ENCODE peak calls at places on chromosomes 2 and 18, in six cellular contexts. K is heart right ventricle, H is kidney, P is pancreas, E is endothelial cell, I is OCI-LY7. W is an unnamed sample.

GRCh38 chr2:178480227-178481181 is at the start of gene PLEKHA3:
- DNase-seq in E (peak; percentile 89), K (peak; percentile 97), H (peak; percentile 99), I (peak; percentile 80), P (peak; percentile 96), W (peak; percentile 85)

GRCh38 chr2:26846881-26847662 is 860 bp upstream of the DPYSL5 start:
- DNase-seq in I (no peak), P (no peak), H (peak; percentile 69), K (no peak), E (no peak), W (peak; percentile 29)

GRCh38 chr18:58900015-58900649 is 35.5 kb downstream of the ZNF532 start:
- DNase-seq in P (no peak), I (no peak), K (peak; percentile 71), E (no peak), H (no peak), W (peak; percentile 25)

GRCh38 chr18:58754544-58755068 is 83.3 kb downstream of the MALT1 start:
- DNase-seq in I (no peak), H (no peak), P (no peak), E (no peak), K (peak; percentile 36), W (no peak)

GRCh38 chr2:112074506-112074905 is 19.4 kb downstream of the TMEM87B start:
- DNase-seq in K (no peak), H (no peak), P (no peak), I (no peak), E (no peak), W (no peak)

GRCh38 chr2:132736059-132736458 is 66.1 kb upstream of the LYPD1 start:
- DNase-seq in P (no peak), E (no peak), H (no peak), I (no peak), K (no peak), W (no peak)

GRCh38 chr2:24076849-24077534 is 866 bp upstream of the SF3B6 start:
- DNase-seq in K (peak; percentile 10), H (no peak), P (no peak), E (peak; percentile 17), I (peak; percentile 21), W (no peak)

GRCh38 chr2:42794271-42795046 is 2.1 kb upstream of the HAAO start:
- DNase-seq in K (no peak), H (no peak), P (peak; percentile 63), E (peak; percentile 50), I (no peak), W (peak; percentile 27)

GRCh38 chr18:79529991-79530390 is 134.3 kb downstream of the NFATC1 start:
- DNase-seq in H (peak; percentile 70), P (no peak), K (no peak), E (no peak), I (no peak), W (no peak)

GRCh38 chr2:172403402-172403801 is 24.0 kb upstream of the ITGA6 start:
- DNase-seq in K (no peak), H (no peak), I (no peak), P (no peak), E (no peak), W (no peak)

GRCh38 chr2:28247326-28247725 is 145.3 kb upstream of the FOSL2 start:
- DNase-seq in E (no peak), K (no peak), I (no peak), H (no peak), P (no peak), W (no peak)

GRCh38 chr2:146734042-146734715 is 1110.7 kb upstream of the ACVR2A start:
- DNase-seq in P (no peak), I (peak; percentile 22), K (no peak), H (no peak), E (peak; percentile 28), W (no peak)

GRCh38 chr2:38598200-38598990 is 4.3 kb downstream of the HNRNPLL start:
- DNase-seq in P (no peak), H (no peak), K (no peak), I (no peak), E (no peak), W (no peak)

GRCh38 chr2:206438196-206438727 is 5.1 kb upstream of the ADAM23 start:
- DNase-seq in K (no peak), H (no peak), I (no peak), E (no peak), P (no peak), W (no peak)

GRCh38 chr2:33219850-33220275 is 256.6 kb upstream of the RASGRP3 start:
- DNase-seq in P (no peak), K (no peak), I (no peak), E (no peak), H (no peak), W (no peak)

GRCh38 chr18:31739651-31740050 is 21.0 kb downstream of the SLC25A52 start:
- DNase-seq in P (no peak), I (no peak), E (no peak), H (no peak), K (no peak), W (no peak)

GRCh38 chr18:9400197-9400596 is 65.6 kb downstream of the TWSG1 start:
- DNase-seq in H (no peak), P (no peak), E (no peak), K (no peak), I (no peak), W (no peak)

GRCh38 chr2:148674063-148675020 is 29.8 kb downstream of the EPC2 start:
- DNase-seq in P (no peak), E (peak; percentile 31), I (peak; percentile 46), K (no peak), H (no peak), W (no peak)
- TF ChIP-seq CTCF in P (no peak), E (peak; percentile 82), I (peak; percentile 81), K (peak; percentile 51), H (no peak), W (peak; percentile 64)

DNA sequence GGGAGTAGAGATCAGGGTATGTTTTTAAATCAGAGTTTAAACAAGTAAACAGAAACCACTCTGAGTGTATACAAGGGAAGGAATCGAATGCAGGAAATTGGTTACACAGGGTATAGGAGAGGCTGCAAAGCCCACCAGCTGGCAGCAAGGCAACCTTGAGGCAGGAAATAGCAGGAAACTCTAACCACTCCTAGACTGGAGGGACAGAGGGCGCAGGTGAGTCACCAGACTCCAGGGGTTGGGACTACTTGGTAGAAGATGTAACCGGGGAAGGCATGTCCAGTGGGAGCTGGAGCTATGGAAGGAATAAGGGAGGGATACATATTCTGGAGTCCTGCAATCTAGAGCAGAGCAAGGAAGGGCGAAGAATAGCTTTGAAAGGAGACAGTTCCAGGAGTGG is 152.3 kb downstream of the MEIS1 start:
- DNase-seq in P (peak; percentile 46), I (peak; percentile 1), H (no peak), E (peak; percentile 50), K (no peak), W (no peak)
- TF ChIP-seq CTCF in P (no peak), I (peak; percentile 46), H (no peak), E (no peak), K (peak; percentile 19), W (peak; percentile 41)

GRCh38 chr2:170461875-170462274 is 253.3 kb upstream of the SP5 start:
- DNase-seq in E (no peak), I (no peak), P (no peak), K (no peak), H (no peak), W (no peak)
- TF ChIP-seq CTCF in E (no peak), I (no peak), P (no peak), K (peak; percentile 25), H (no peak), W (no peak)

GRCh38 chr2:233479616-233480489 is 86.7 kb downstream of the USP40 start:
- DNase-seq in K (no peak), E (no peak), H (no peak), P (no peak), I (peak; percentile 10), W (no peak)
- TF ChIP-seq CTCF in K (no peak), E (no peak), H (no peak), P (no peak), I (no peak), W (no peak)

DNA sequence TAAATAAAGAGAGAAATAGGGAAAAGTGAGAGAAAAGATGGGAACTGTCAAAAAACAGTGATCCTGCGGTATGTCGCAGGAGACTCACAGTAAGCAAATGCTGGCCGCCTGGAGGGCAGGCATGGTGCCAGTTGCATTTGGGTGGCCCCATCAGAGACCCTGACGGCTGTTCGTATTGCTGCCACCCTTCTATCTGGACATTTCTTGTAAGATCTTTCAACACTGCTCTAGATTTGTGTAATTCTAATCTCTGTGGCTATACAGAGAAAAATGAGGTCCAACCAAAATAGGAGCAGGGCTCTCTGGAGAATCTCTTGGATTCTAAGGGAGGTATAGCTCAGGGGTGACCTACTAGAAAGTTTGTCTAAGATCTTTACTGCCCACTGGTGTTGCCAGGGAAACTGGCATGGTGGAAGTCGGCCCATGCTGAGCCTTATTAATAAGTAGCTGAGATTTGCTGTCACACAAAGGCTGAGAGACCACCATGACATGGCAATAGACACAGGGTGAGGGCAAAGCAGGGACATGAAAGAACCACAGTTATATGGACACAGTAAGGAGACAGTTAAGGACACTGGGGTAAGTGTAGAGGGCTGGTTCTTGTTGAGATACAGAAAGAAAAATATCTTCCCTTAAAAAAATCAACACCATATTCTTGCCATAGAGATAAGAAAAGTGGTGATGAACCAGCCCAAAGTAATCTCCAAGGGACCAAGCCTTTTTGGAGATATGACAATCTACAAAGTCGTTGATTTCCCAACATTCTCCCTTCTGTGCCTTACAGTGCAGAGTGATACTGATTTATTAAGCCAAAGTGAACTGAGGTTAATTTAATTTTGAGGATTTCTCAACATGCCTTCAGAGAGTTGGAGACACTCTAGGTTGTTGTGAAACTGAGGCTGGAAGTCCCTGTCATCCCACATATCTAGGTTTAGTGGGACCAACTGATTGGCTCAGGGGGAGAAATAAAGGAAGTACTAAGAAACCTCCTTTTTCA is 26.3 kb upstream of the FZD7 start:
- DNase-seq in H (no peak), I (no peak), E (no peak), K (no peak), P (no peak), W (no peak)
- TF ChIP-seq CTCF in H (no peak), I (no peak), E (no peak), K (peak; percentile 17), P (no peak), W (no peak)

GRCh38 chr2:217437289-217437688 is 565.5 kb downstream of the TNS1 start:
- DNase-seq in I (no peak), E (no peak), P (no peak), K (peak; percentile 33), H (peak; percentile 73), W (no peak)
- TF ChIP-seq CTCF in I (no peak), E (no peak), P (no peak), K (no peak), H (no peak), W (no peak)

DNA sequence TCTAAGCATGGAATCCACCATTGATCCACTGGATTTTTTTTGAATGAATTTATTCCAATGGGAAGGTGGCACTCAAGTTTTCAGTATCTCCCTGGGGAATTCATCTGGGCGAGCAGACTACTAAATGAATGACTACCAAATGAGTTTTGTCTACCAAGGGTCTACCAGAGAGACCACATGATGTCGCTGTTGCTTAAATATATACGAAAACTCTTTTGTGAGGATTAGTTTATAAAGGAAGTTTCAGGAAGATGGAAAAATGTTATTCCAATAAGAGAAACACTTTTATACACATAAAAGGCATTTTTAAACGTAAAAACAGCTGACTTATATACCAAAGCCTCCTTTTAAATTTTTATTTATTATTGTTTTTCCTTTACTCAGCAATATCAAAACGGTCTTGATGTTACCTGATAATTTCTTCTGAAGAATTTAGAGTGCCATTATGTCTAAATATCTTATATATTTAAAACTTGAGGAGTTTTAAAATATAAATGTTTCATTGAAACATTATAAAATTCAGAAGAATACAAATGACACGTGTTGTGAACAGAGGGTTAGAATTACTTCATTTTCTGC is 139.7 kb downstream of the HRH4 start:
- DNase-seq in E (peak; percentile 21), P (no peak), I (peak; percentile 66), K (peak; percentile 45), H (no peak), W (peak; percentile 43)
- TF ChIP-seq CTCF in E (peak; percentile 66), P (no peak), I (peak; percentile 91), K (peak; percentile 81), H (peak; percentile 37), W (peak; percentile 83)

W was measured in neural crest cell.